ENCODE peak calls at places on chromosomes 3 and 15, in nine cellular contexts. A is hepatocyte; L is right lobe of liver; O is CD8-positive, alpha-beta memory T cell; E is SK-N-MC; T is OCI-LY7; U is breast epithelium; R is A549; Y is colonic mucosa. I is an unnamed sample.

GRCh38 chr15:80694624-80695098 is 449 bp upstream of the ABHD17C start:
- DNase-seq in A (no peak), L (peak; percentile 57), O (peak; percentile 20), E (no peak), T (no peak), U (no peak), R (peak; percentile 72), Y (peak; percentile 44), I (peak; percentile 74)

GRCh38 chr3:51389423-51390183 is 1.5 kb upstream of the RBM15B start:
- DNase-seq in A (peak; percentile 78), L (peak; percentile 64), O (peak; percentile 38), E (no peak), T (peak; percentile 77), U (no peak), R (peak; percentile 64), Y (peak; percentile 63), I (peak; percentile 77)

GRCh38 chr3:10547841-10548783 is 42.7 kb upstream of the ATP2B2 start:
- DNase-seq in A (no peak), L (peak; percentile 16), O (no peak), E (no peak), T (no peak), U (no peak), R (no peak), Y (no peak), I (peak; percentile 13)

GRCh38 chr3:189292667-189293478 is 121.1 kb downstream of the TPRG1 start:
- DNase-seq in A (no peak), L (no peak), O (no peak), E (peak; percentile 94), T (no peak), U (peak; percentile 77), R (no peak), Y (no peak), I (no peak)

GRCh38 chr3:45677045-45677436 is 12.2 kb upstream of the SACM1L start:
- DNase-seq in A (peak; percentile 79), L (peak; percentile 66), O (peak; percentile 48), E (peak; percentile 39), T (no peak), U (peak; percentile 79), R (peak; percentile 18), Y (no peak), I (peak; percentile 70)

GRCh38 chr15:69861331-69862171 is 236.2 kb downstream of the TLE3 start:
- DNase-seq in A (peak; percentile 20), L (no peak), O (no peak), E (no peak), T (peak; percentile 83), U (no peak), R (no peak), Y (no peak), I (no peak)

GRCh38 chr3:59163953-59164352 is 114.1 kb upstream of the CFAP20DC start:
- DNase-seq in A (no peak), L (no peak), O (no peak), E (no peak), T (no peak), U (no peak), R (no peak), Y (no peak), I (no peak)

GRCh38 chr3:196843435-196844110 is 24.1 kb upstream of the SENP5 start:
- DNase-seq in A (no peak), L (no peak), O (no peak), E (no peak), T (no peak), U (no peak), R (no peak), Y (no peak), I (no peak)

GRCh38 chr3:109018828-109019227 is 65.1 kb upstream of the GUCA1C start:
- DNase-seq in A (no peak), L (no peak), O (no peak), E (no peak), T (peak; percentile 0), U (no peak), R (no peak), Y (no peak), I (no peak)

GRCh38 chr3:11053926-11054503 is 61.5 kb downstream of the SLC6A1 start:
- DNase-seq in A (no peak), L (no peak), O (no peak), E (no peak), T (no peak), U (no peak), R (no peak), Y (no peak), I (no peak)

GRCh38 chr3:129441782-129442181 is 1.8 kb downstream of the IFT122 start:
- DNase-seq in A (no peak), L (no peak), O (no peak), E (no peak), T (no peak), U (no peak), R (no peak), Y (no peak), I (no peak)

GRCh38 chr3:129278970-129279906 is 568 bp downstream of the HMCES start:
- DNase-seq in A (peak; percentile 71), L (peak; percentile 65), O (peak; percentile 17), E (no peak), T (peak; percentile 77), U (peak; percentile 25), R (peak; percentile 22), Y (peak; percentile 40), I (peak; percentile 76)

GRCh38 chr15:43516185-43516584 is 1.2 kb upstream of the MAP1A start:
- DNase-seq in A (no peak), L (no peak), O (no peak), E (no peak), T (no peak), U (no peak), R (no peak), Y (peak; percentile 47), I (peak; percentile 29)

DNA sequence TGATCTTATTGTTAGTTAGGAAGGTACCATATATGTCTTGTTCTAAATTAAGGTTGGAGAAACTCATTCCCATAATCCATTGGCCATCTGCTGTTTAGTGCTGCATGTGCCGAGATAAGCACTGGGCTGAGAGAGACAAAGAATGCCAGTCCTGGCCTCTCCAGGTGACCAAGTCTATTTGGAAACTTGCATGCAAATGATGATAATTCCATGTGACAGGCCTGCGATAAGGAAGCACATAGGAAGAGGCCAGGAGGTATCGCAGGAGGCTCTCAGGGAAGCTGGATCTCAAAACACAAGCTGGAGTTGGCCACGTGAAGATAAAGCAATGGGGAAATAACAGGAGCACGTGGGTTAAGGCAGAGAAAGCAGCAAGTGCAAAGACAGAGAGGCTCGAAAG is 39.7 kb downstream of the MYO5C start:
- DNase-seq in A (no peak), L (no peak), O (no peak), E (no peak), T (no peak), U (no peak), R (no peak), Y (no peak), I (no peak)
- H3K27ac ChIP-seq in A (no peak overlapping the region), L (no peak overlapping the region), O (no peak overlapping the region), E (no peak overlapping the region), T (no peak overlapping the region), U (no peak overlapping the region), R (no peak overlapping the region), Y (no peak overlapping the region), I (no peak overlapping the region)

GRCh38 chr3:42490243-42490642 is 12.2 kb upstream of the VIPR1 start:
- DNase-seq in A (peak; percentile 35), L (peak; percentile 31), O (no peak), E (no peak), T (peak; percentile 93), U (peak; percentile 88), R (no peak), Y (peak; percentile 33), I (peak; percentile 87)

GRCh38 chr3:42489937-42490227 is 12.6 kb upstream of the VIPR1 start:
- DNase-seq in A (no peak), L (no peak), O (no peak), E (no peak), T (no peak), U (peak; percentile 14), R (no peak), Y (no peak), I (no peak)

GRCh38 chr3:42489116-42489936 is 13.1 kb upstream of the VIPR1 start:
- DNase-seq in A (peak; percentile 2), L (peak; percentile 36), O (no peak), E (no peak), T (no peak), U (peak; percentile 26), R (no peak), Y (no peak), I (no peak)

GRCh38 chr3:42488687-42489086 is 13.8 kb upstream of the VIPR1 start:
- DNase-seq in A (no peak), L (no peak), O (no peak), E (no peak), T (no peak), U (no peak), R (no peak), Y (no peak), I (no peak)

DNA sequence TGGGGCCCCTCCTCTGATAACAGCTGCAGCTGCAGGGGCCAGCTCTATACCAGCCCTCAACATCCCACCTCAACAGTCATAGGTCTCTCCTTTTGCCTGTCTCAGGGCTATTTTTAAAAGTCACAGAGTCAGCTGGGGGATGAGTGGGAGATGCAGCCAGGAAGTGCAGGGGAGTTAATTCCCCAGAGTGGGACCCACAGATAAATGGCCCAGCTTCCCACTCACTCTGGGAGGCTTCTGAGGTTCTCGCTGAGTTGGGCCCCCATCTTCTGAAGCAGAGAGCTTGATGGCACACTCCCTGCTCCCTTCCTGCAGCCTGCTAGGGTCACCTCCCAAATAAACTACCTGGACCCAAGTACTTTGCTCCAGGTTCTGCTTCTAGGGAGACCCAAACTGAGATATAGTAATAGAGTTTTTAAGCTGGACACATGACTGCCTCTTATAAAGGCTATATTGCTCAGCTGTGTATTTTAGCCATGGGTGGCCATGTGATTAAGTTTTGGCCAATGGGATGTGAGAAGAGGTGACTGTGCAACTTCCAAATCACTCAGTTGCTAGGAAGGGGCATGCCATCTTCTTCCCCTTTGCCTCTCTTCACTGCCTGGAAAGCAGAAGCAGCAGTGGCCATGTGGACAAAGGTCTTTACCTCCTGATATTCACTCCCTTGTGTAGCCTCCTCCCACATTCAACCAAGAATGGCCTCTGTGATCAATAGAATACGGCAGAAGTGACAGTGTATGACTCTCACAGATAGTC is 15.5 kb upstream of the VIPR1 start:
- DNase-seq in A (no peak), L (no peak), O (no peak), E (no peak), T (no peak), U (no peak), R (no peak), Y (no peak), I (no peak)
- H3K4me3 ChIP-seq in A (no peak overlapping the region), L (no peak overlapping the region), O (no peak overlapping the region), E (no peak overlapping the region), T (no peak overlapping the region), U (no peak overlapping the region), R (no peak overlapping the region), Y (no peak overlapping the region), I (no peak overlapping the region)

DNA sequence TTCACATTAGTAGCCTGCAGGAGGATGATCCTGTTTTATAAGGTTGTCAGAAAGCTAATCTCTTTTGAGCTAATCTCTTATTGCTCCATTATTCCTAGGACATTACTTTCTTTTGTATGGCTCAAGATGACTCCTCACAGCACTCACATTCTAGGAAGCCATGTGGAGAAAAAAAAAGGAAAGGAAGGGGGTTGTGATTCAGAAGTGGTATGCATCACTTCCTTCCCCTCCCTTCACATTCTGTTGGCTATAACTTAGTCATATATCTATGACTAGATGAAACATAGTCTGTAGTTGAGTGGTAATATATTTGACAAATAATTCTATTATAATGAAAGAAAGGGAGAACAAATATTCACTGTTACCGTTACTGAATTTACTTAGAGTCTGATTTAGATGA is 168.8 kb upstream of the TTC14 start:
- DNase-seq in A (no peak), L (no peak), O (no peak), E (no peak), T (no peak), U (no peak), R (no peak), Y (no peak), I (no peak)
- H3K27ac ChIP-seq in A (no peak overlapping the region), L (no peak overlapping the region), O (no peak overlapping the region), E (no peak overlapping the region), T (no peak overlapping the region), U (no peak overlapping the region), R (no peak overlapping the region), Y (no peak overlapping the region), I (no peak overlapping the region)

GRCh38 chr3:46934067-46934466 is 42.5 kb downstream of the CCDC12 start:
- DNase-seq in A (no peak), L (no peak), O (no peak), E (no peak), T (no peak), U (no peak), R (no peak), Y (no peak), I (no peak)
- H3K4me3 ChIP-seq in A (no peak overlapping the region), L (no peak overlapping the region), O (no peak overlapping the region), E (no peak overlapping the region), T (no peak overlapping the region), U (no peak overlapping the region), R (no peak overlapping the region), Y (no peak overlapping the region), I (no peak overlapping the region)

I was measured in upper lobe of right lung.